ENCODE peak calls at places on chromosome 15, in seven cellular contexts. K, F, N, P, V, W and O are unnamed samples. For H3K9me3, the result is how much of the 10 kb centered on the place peaks cover.

GRCh38 chr15:80152896-80153876 is at the start of gene FAH:
- DNase-seq in V (peak), P (peak), W (no peak), F (peak), K (peak), N (no peak), O (no peak)

GRCh38 chr15:51793521-51793920 is 35.9 kb upstream of the TMOD3 start:
- DNase-seq in N (no peak), P (no peak), V (no peak), W (peak), F (no peak), K (peak), O (no peak)

GRCh38 chr15:38354321-38354929 is 99.5 kb upstream of the FAM98B start:
- DNase-seq in F (peak), K (peak), N (peak), W (peak), V (peak), P (peak), O (no peak)

GRCh38 chr15:88680241-88680910 is 41.6 kb downstream of the ISG20 start:
- DNase-seq in W (no peak), K (no peak), N (no peak), V (no peak), F (no peak), P (no peak), O (peak)

GRCh38 chr15:31079519-31079918 is 22.0 kb downstream of the TRPM1 start:
- DNase-seq in K (no peak), N (no peak), V (no peak), W (no peak), P (peak), F (peak), O (peak)

GRCh38 chr15:88803241-88803919 is at the start of gene ACAN:
- DNase-seq in K (no peak), N (no peak), P (no peak), W (no peak), F (no peak), V (no peak), O (no peak)

GRCh38 chr15:86355798-86356197 is 276.1 kb downstream of the AGBL1 start:
- DNase-seq in P (no peak), N (no peak), F (peak), W (no peak), K (no peak), V (no peak), O (no peak)

GRCh38 chr15:88113909-88114308 is 142.6 kb downstream of the NTRK3 start:
- DNase-seq in V (no peak), P (peak), F (no peak), N (no peak), K (no peak), W (no peak), O (no peak)

GRCh38 chr15:29094711-29095110 is 174.9 kb downstream of the NSMCE3 start:
- DNase-seq in V (no peak), K (no peak), F (peak), W (no peak), N (no peak), P (no peak), O (no peak)

GRCh38 chr15:61228025-61228901 is 839 bp downstream of the RORA start:
- DNase-seq in V (peak), F (no peak), N (peak), P (peak), W (peak), K (peak), O (no peak)

GRCh38 chr15:99566157-99566900 is 545 bp downstream of the MEF2A start:
- DNase-seq in K (no peak), W (peak), V (peak), F (peak), N (peak), P (peak), O (no peak)

GRCh38 chr15:39381517-39381916 is 199.4 kb upstream of the THBS1 start:
- DNase-seq in V (no peak), F (peak), N (no peak), P (no peak), W (no peak), K (no peak), O (no peak)

GRCh38 chr15:62241135-62241770 is 76.2 kb upstream of the C2CD4B start:
- DNase-seq in V (no peak), N (no peak), W (no peak), F (peak), K (no peak), P (peak), O (no peak)

GRCh38 chr15:89483079-89483478 is 13.3 kb downstream of the RHCG start:
- DNase-seq in N (no peak), W (no peak), K (no peak), P (no peak), V (no peak), F (no peak), O (no peak)

GRCh38 chr15:56732135-56732880 is 1.0 kb downstream of the ZNF280D start:
- DNase-seq in N (no peak), P (peak), K (peak), W (no peak), V (no peak), F (peak), O (no peak)

GRCh38 chr15:88090406-88091085 is 166.0 kb downstream of the NTRK3 start:
- DNase-seq in N (peak), F (no peak), W (no peak), V (no peak), P (no peak), K (no peak), O (no peak)

GRCh38 chr15:96359371-96359771 is 28.9 kb downstream of the NR2F2 start:
- DNase-seq in P (no peak), N (no peak), K (no peak), W (no peak), F (no peak), V (no peak), O (no peak)

GRCh38 chr15:60062826-60063225 is 58.7 kb downstream of the FOXB1 start:
- DNase-seq in V (no peak), N (no peak), P (peak), F (peak), W (no peak), K (peak), O (no peak)

GRCh38 chr15:73326157-73326556 is 42.6 kb downstream of the HCN4 start:
- DNase-seq in P (no peak), K (no peak), N (no peak), V (peak), W (no peak), F (no peak), O (no peak)

GRCh38 chr15:60507596-60508424 is 28.9 kb upstream of the ICE2 start:
- DNase-seq in W (no peak), P (peak), N (no peak), K (peak), V (no peak), F (peak), O (no peak)

GRCh38 chr15:60994842-60995495 is 234.1 kb downstream of the RORA start:
- DNase-seq in K (no peak), V (no peak), P (no peak), W (peak), N (peak), F (no peak), O (no peak)

GRCh38 chr15:45635191-45635638 is 386 bp downstream of the SQOR start:
- DNase-seq in W (peak), V (peak), N (peak), K (no peak), F (no peak), P (peak), O (no peak)

GRCh38 chr15:65101891-65102708 is 12.9 kb downstream of the UBAP1L start:
- DNase-seq in V (no peak), F (no peak), W (no peak), K (no peak), P (no peak), N (no peak), O (no peak)

GRCh38 chr15:20368974-20369373 is 172.6 kb downstream of the GOLGA6L6 start:
- DNase-seq in P (no peak), V (no peak), W (no peak), K (no peak), N (no peak), F (no peak), O (no peak)

DNA sequence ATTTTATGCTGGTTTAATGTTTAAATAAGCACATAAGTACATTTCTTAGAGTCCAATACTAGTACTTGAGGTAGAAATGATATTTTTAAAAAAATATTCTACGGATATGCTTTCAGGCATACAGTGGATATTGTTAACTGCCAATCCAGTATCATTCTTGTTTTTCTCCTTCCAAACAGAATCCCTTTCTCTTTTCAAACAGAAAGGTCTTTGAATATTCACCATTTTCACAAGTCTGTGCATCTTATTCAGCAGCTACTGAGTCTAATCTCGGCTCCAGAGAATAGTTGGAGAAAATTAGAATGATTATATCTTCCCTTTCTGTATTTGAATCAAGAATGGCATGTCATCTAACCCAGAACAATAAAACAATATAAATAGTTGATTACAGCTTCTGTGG is 174.5 kb downstream of the GOLGA6L6 start:
- DNase-seq in F (no peak), P (no peak), W (no peak), V (no peak), N (no peak), K (no peak), O (no peak)
- H3K9me3 ChIP-seq in F (under half), P (under half), W (under half), V (under half), N (under half), K (under half), O (under half)

GRCh38 chr15:77566092-77566491 is 66.6 kb downstream of the LINGO1 start:
- DNase-seq in P (no peak), K (no peak), W (no peak), F (no peak), N (no peak), V (no peak), O (no peak)
- H3K4me3 ChIP-seq in P (no peak), K (no peak), W (no peak), F (no peak), N (no peak), V (no peak), O (no peak)

DNA sequence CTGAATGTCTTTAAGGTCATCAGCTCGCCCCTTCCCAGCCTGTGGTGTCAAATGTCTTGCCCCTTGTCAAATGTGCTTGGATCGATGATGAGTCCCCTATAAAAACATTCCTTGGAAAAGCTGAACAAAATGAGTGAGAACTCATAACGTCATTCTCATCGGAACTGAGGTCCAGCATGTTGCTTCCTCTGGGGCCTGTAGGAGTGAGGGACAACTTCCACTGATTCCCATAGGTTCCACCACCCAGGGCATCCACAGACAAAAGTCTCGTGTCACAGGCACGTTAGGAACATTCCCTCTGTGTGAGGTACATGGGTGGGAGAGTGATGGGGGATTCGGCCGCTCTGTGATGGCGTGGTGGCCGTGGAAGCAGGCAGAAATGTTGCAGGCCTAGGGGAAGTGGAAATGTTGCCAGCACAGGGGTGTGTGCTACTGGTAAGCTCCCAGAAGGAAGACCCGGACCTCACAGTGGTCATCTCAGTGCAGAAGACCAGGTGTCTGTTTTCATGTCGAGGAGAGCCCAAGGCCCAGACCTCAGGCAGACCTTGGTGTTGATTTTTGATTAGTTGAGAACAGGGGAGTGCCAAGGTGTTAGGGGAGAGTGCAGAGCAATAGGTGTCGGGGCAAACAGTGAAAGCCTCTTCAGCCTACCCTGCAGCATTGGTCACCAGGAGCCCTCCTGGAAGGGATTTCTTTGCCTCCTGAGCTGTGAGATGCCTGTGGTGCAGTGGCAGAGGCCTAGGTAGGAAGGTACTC is 96.8 kb downstream of the SNRPN start:
- DNase-seq in K (no peak), F (no peak), N (peak), P (no peak), W (no peak), V (no peak), O (peak)
- H3K9me3 ChIP-seq in K (under half), F (half or more), N (half or more), P (under half), W (half or more), V (half or more), O (half or more)

GRCh38 chr15:90619939-90620338 is 90.2 kb downstream of the CRTC3 start:
- DNase-seq in V (no peak), K (no peak), N (no peak), W (no peak), F (no peak), P (no peak), O (no peak)
- H3K4me3 ChIP-seq in V (no peak), K (no peak), N (no peak), W (no peak), F (no peak), P (no peak), O (no peak)

GRCh38 chr15:27271258-27271657 is 300.3 kb downstream of the GABRG3 start:
- DNase-seq in W (no peak), F (no peak), N (no peak), K (no peak), P (no peak), V (no peak), O (no peak)

GRCh38 chr15:27272446-27272845 is 301.5 kb downstream of the GABRG3 start:
- DNase-seq in W (no peak), V (no peak), P (no peak), N (no peak), F (no peak), K (no peak), O (no peak)

GRCh38 chr15:27273506-27273905 is 302.5 kb downstream of the GABRG3 start:
- DNase-seq in P (no peak), F (no peak), V (no peak), N (no peak), K (no peak), W (no peak), O (no peak)

GRCh38 chr15:27268923-27269322 is 297.9 kb downstream of the GABRG3 start:
- DNase-seq in W (no peak), K (no peak), N (no peak), F (no peak), P (no peak), V (no peak), O (no peak)
- H3K9me3 ChIP-seq in W (under half), K (under half), N (under half), F (under half), P (under half), V (under half), O (under half)

GRCh38 chr15:58551764-58552504 is 120.1 kb downstream of the LIPC start:
- DNase-seq in P (peak), N (no peak), K (peak), W (no peak), V (no peak), F (peak), O (peak)
- H3K4me3 ChIP-seq in P (peak), N (peak), K (peak), W (peak), V (peak), F (no peak), O (peak)

GRCh38 chr15:52796742-52797515 is 6.8 kb upstream of the ONECUT1 start:
- DNase-seq in V (no peak), F (no peak), W (no peak), K (no peak), P (no peak), N (no peak), O (no peak)

GRCh38 chr15:52796228-52796521 is 6.0 kb upstream of the ONECUT1 start:
- DNase-seq in V (no peak), W (no peak), K (no peak), P (no peak), N (no peak), F (no peak), O (no peak)

GRCh38 chr15:52797625-52798501 is 7.7 kb upstream of the ONECUT1 start:
- DNase-seq in K (no peak), N (no peak), F (no peak), W (no peak), V (peak), P (no peak), O (no peak)

GRCh38 chr15:52799145-52799811 is 9.1 kb upstream of the ONECUT1 start:
- DNase-seq in N (no peak), F (no peak), K (no peak), P (no peak), V (no peak), W (no peak), O (no peak)

GRCh38 chr15:52798529-52799101 is 8.5 kb upstream of the ONECUT1 start:
- DNase-seq in P (no peak), N (no peak), V (peak), W (no peak), F (no peak), K (no peak), O (no peak)
- H3K9me3 ChIP-seq in P (under half), N (under half), V (under half), W (under half), F (under half), K (under half), O (under half)

GRCh38 chr15:100731259-100732156 is 129.1 kb downstream of the ASB7 start:
- DNase-seq in P (no peak), K (no peak), N (no peak), F (no peak), W (no peak), V (no peak), O (peak)
- H3K4me3 ChIP-seq in P (no peak), K (no peak), N (no peak), F (no peak), W (no peak), V (no peak), O (no peak)

GRCh38 chr15:68029959-68030358 is 24.2 kb upstream of the PIAS1 start:
- DNase-seq in F (no peak), N (no peak), P (no peak), W (no peak), V (no peak), K (no peak), O (no peak)

GRCh38 chr15:68031406-68031805 is 22.7 kb upstream of the PIAS1 start:
- DNase-seq in P (peak), K (peak), W (no peak), V (no peak), N (no peak), F (no peak), O (no peak)

GRCh38 chr15:68032672-68033071 is 21.4 kb upstream of the PIAS1 start:
- DNase-seq in N (no peak), F (peak), P (no peak), K (no peak), W (no peak), V (no peak), O (no peak)

GRCh38 chr15:68034719-68035293 is 19.3 kb upstream of the PIAS1 start:
- DNase-seq in F (no peak), V (no peak), W (no peak), N (no peak), P (no peak), K (no peak), O (no peak)

GRCh38 chr15:68034071-68034470 is 20.0 kb upstream of the PIAS1 start:
- DNase-seq in V (no peak), W (no peak), F (no peak), K (no peak), P (no peak), N (no peak), O (peak)
- H3K9me3 ChIP-seq in V (under half), W (under half), F (under half), K (under half), P (under half), N (under half), O (under half)